ENCODE peak calls at places on chromosomes 6 and 20, in seven cellular contexts. L, S, M, D, N, A and J are unnamed samples.
A peak's percentile ranks its signal among the peaks of the same experiment; 100 is the strongest.

GRCh38 chr20:38158701-38159325 is 6.3 kb downstream of the TGM2 start:
- DNase-seq in L (no peak), M (no peak), D (no peak), A (no peak), S (no peak), N (no peak), J (no peak)

GRCh38 chr20:3461911-3462677 is 8.7 kb upstream of the ATRN start:
- DNase-seq in M (no peak), L (no peak), D (no peak), A (no peak), N (no peak), S (no peak), J (no peak)

GRCh38 chr20:9838378-9839295 is at the start of gene PAK5:
- DNase-seq in D (peak; percentile 0), L (no peak), A (peak; percentile 86), S (peak; percentile 95), M (peak; percentile 88), N (peak; percentile 77), J (peak; percentile 94)

GRCh38 chr6:22157233-22157632 is 139.6 kb downstream of the PRL start:
- DNase-seq in A (no peak), L (no peak), D (no peak), M (no peak), S (no peak), N (no peak), J (no peak)

GRCh38 chr6:15596241-15596896 is 66.5 kb downstream of the DTNBP1 start:
- DNase-seq in D (no peak), S (no peak), L (no peak), N (no peak), M (no peak), A (no peak), J (no peak)

GRCh38 chr6:84278311-84278710 is 50.9 kb upstream of the CEP162 start:
- DNase-seq in N (no peak), A (no peak), S (no peak), M (no peak), L (no peak), D (peak; percentile 41), J (no peak)

GRCh38 chr20:20663841-20664240 is 48.6 kb downstream of the RALGAPA2 start:
- DNase-seq in A (no peak), L (no peak), M (no peak), N (no peak), S (no peak), D (no peak), J (no peak)

GRCh38 chr6:90364846-90365401 is 68.3 kb upstream of the BACH2 start:
- DNase-seq in S (no peak), M (no peak), D (no peak), N (no peak), A (no peak), L (no peak), J (no peak)

GRCh38 chr6:35663447-35664235 is 25.1 kb downstream of the FKBP5 start:
- DNase-seq in S (no peak), A (no peak), M (no peak), N (no peak), D (peak; percentile 63), L (no peak), J (no peak)

GRCh38 chr20:62766071-62766450 is 30.2 kb upstream of the MRGBP start:
- DNase-seq in N (no peak), D (no peak), A (no peak), L (no peak), S (no peak), M (no peak), J (no peak)

GRCh38 chr20:6884114-6884513 is 116.6 kb downstream of the BMP2 start:
- DNase-seq in D (no peak), N (no peak), M (no peak), L (no peak), A (no peak), S (no peak), J (no peak)

GRCh38 chr6:50884364-50884763 is 65.7 kb downstream of the TFAP2B start:
- DNase-seq in L (no peak), D (no peak), N (no peak), S (no peak), M (no peak), A (no peak), J (no peak)

GRCh38 chr6:56789342-56789741 is 146.7 kb upstream of the DST start:
- DNase-seq in M (no peak), A (no peak), N (no peak), D (no peak), S (no peak), L (no peak), J (no peak)

GRCh38 chr6:73234732-73235131 is 9.4 kb upstream of the KHDC1L start:
- DNase-seq in M (no peak), A (no peak), D (peak; percentile 83), L (no peak), N (peak; percentile 12), S (no peak), J (no peak)

GRCh38 chr6:163860194-163861081 is 445.9 kb downstream of the QKI start:
- DNase-seq in L (no peak), M (no peak), S (peak; percentile 18), A (no peak), D (peak; percentile 63), N (no peak), J (peak; percentile 81)

GRCh38 chr20:45322952-45323383 is 14.9 kb upstream of the MATN4 start:
- DNase-seq in M (peak; percentile 69), N (peak; percentile 26), D (peak; percentile 47), S (no peak), A (peak; percentile 73), L (no peak), J (no peak)

GRCh38 chr6:20722442-20722841 is 188.2 kb downstream of the CDKAL1 start:
- DNase-seq in M (no peak), D (no peak), A (no peak), L (no peak), N (no peak), S (no peak), J (no peak)

GRCh38 chr6:16319813-16320532 is 81.6 kb downstream of the GMPR start:
- DNase-seq in A (no peak), N (peak; percentile 32), D (peak; percentile 93), L (peak; percentile 29), M (no peak), S (no peak), J (no peak)

GRCh38 chr6:113763883-113764282 is 93.3 kb upstream of the MARCKS start:
- DNase-seq in D (peak; percentile 60), L (no peak), N (no peak), A (no peak), S (no peak), M (no peak), J (no peak)

GRCh38 chr6:16118825-16119224 is 10.1 kb upstream of the MYLIP start:
- DNase-seq in M (no peak), N (no peak), D (no peak), A (no peak), S (no peak), L (no peak), J (no peak)

GRCh38 chr6:154266560-154267134 is 90.0 kb downstream of the IPCEF1 start:
- DNase-seq in S (no peak), N (no peak), A (no peak), M (no peak), D (no peak), L (no peak), J (no peak)

GRCh38 chr20:61317966-61318520 is 66.0 kb downstream of the CDH4 start:
- DNase-seq in A (no peak), L (no peak), M (no peak), D (peak; percentile 34), S (no peak), N (no peak), J (no peak)

GRCh38 chr20:57451759-57452661 is 60.8 kb downstream of the RBM38 start:
- DNase-seq in L (no peak), D (peak; percentile 45), S (no peak), N (no peak), M (no peak), A (no peak), J (no peak)

GRCh38 chr6:159953091-159953581 is 15.7 kb upstream of the IGF2R start:
- DNase-seq in S (no peak), A (peak; percentile 84), L (no peak), N (no peak), D (peak; percentile 78), M (no peak), J (no peak)

GRCh38 chr6:161749576-161749975 is 475.7 kb upstream of the AGPAT4 start:
- DNase-seq in N (no peak), L (no peak), S (no peak), M (no peak), D (no peak), A (no peak), J (no peak)

GRCh38 chr20:973785-974194 is 28.3 kb downstream of the RSPO4 start:
- DNase-seq in D (peak; percentile 70), L (no peak), A (no peak), N (no peak), M (peak; percentile 70), S (no peak), J (peak; percentile 55)

GRCh38 chr6:42177514-42178364 is 4.6 kb downstream of the GUCA1A start:
- DNase-seq in D (no peak), L (no peak), S (peak; percentile 86), A (no peak), M (no peak), N (no peak), J (peak; percentile 88)

GRCh38 chr6:140138311-140138994 is 764.0 kb upstream of the CITED2 start:
- DNase-seq in A (no peak), L (no peak), D (peak; percentile 1), S (no peak), N (no peak), M (no peak), J (no peak)

GRCh38 chr6:24996145-24996836 is 60.5 kb upstream of the RIPOR2 start:
- DNase-seq in S (no peak), A (no peak), N (no peak), D (no peak), L (no peak), M (no peak), J (no peak)

GRCh38 chr20:51326241-51326819 is 216.2 kb downstream of the NFATC2 start:
- DNase-seq in D (peak; percentile 45), A (no peak), S (peak; percentile 66), N (no peak), M (no peak), L (peak; percentile 10), J (peak; percentile 52)

GRCh38 chr6:137845460-137845859 is 21.6 kb upstream of the TNFAIP3 start:
- DNase-seq in D (no peak), M (no peak), A (no peak), S (no peak), L (no peak), N (no peak), J (no peak)

GRCh38 chr6:137792160-137793033 is 74.7 kb upstream of the TNFAIP3 start:
- DNase-seq in A (no peak), L (no peak), M (no peak), S (no peak), N (no peak), D (no peak), J (no peak)

GRCh38 chr6:11585426-11586016 is 48.0 kb downstream of the TMEM170B start:
- DNase-seq in A (no peak), M (no peak), L (no peak), N (no peak), D (peak; percentile 63), S (no peak), J (peak; percentile 51)

GRCh38 chr20:2084703-2085102 is 16.9 kb upstream of the STK35 start:
- DNase-seq in S (no peak), N (no peak), A (no peak), D (peak; percentile 92), M (no peak), L (no peak), J (no peak)